ENCODE peak calls at places on chromosomes 13 and 19, in six cellular contexts. Q, P, Z, I, C and T are unnamed samples.

GRCh38 chr19:48993175-48994034 is at the start of the genes GYS1 and RUVBL2:
- DNase-seq in P (peak), C (peak), I (peak), Q (peak), Z (peak), T (peak)

GRCh38 chr13:57045816-57046691 is 94.7 kb upstream of the PRR20A start:
- DNase-seq in P (no peak), Z (no peak), C (no peak), Q (no peak), I (no peak), T (no peak)

GRCh38 chr19:55467236-55468053 is 2.9 kb upstream of the C19orf85 start:
- DNase-seq in Z (peak), P (peak), I (no peak), C (no peak), Q (peak), T (no peak)

GRCh38 chr13:52892925-52893324 is 44.5 kb upstream of the PCDH8 start:
- DNase-seq in I (no peak), P (no peak), Q (no peak), Z (peak), C (no peak), T (no peak)

GRCh38 chr19:3818479-3818878 is 32.3 kb upstream of the MATK start:
- DNase-seq in Q (no peak), Z (no peak), I (no peak), P (peak), C (no peak), T (no peak)

GRCh38 chr19:2609389-2610116 is 92.9 kb downstream of the GNG7 start:
- DNase-seq in Z (no peak), I (no peak), Q (no peak), C (no peak), P (no peak), T (no peak)

GRCh38 chr19:18649371-18650047 is 12.7 kb downstream of the KLHL26 start:
- DNase-seq in P (peak), I (no peak), C (no peak), Z (no peak), Q (peak), T (no peak)

GRCh38 chr13:20990910-20991525 is 70.4 kb downstream of the LATS2 start:
- DNase-seq in I (no peak), Z (no peak), C (no peak), P (no peak), Q (no peak), T (no peak)

GRCh38 chr13:48496796-48497195 is 36.1 kb downstream of the RCBTB2 start:
- DNase-seq in C (no peak), I (no peak), Q (no peak), P (no peak), Z (no peak), T (no peak)

GRCh38 chr19:54137913-54138776 is 583 bp downstream of the CNOT3 start:
- DNase-seq in I (no peak), C (no peak), P (no peak), Z (no peak), Q (peak), T (no peak)

GRCh38 chr19:38561053-38561606 is 56.6 kb downstream of the MAP4K1 start:
- DNase-seq in I (no peak), C (no peak), Q (no peak), Z (no peak), P (no peak), T (no peak)

GRCh38 chr13:111530137-111530536 is 209.7 kb downstream of the TEX29 start:
- DNase-seq in Q (no peak), Z (no peak), I (no peak), P (no peak), C (no peak), T (no peak)

GRCh38 chr13:106714271-106714670 is 146.3 kb upstream of the ARGLU1 start:
- DNase-seq in I (no peak), P (no peak), Q (no peak), C (no peak), Z (no peak), T (no peak)

GRCh38 chr13:37565425-37565824 is 33.1 kb downstream of the POSTN start:
- DNase-seq in I (no peak), Z (no peak), P (no peak), C (no peak), Q (no peak), T (no peak)

GRCh38 chr13:78603240-78603947 is at the start of gene POU4F1:
- DNase-seq in Z (no peak), I (peak), Q (no peak), C (no peak), P (no peak), T (peak)

GRCh38 chr19:34479396-34479795 is 2.2 kb upstream of the WTIP start:
- DNase-seq in I (no peak), C (no peak), P (no peak), Z (no peak), Q (no peak), T (no peak)

GRCh38 chr19:22600690-22601648 is 33.2 kb upstream of the ZNF492 start:
- DNase-seq in Q (no peak), I (no peak), Z (no peak), P (no peak), C (no peak), T (no peak)

GRCh38 chr19:50384685-50385535 is 763 bp downstream of the POLD1 start:
- DNase-seq in I (no peak), C (no peak), P (no peak), Z (no peak), Q (peak), T (no peak)

GRCh38 chr19:46069841-46070341 is 29.1 kb upstream of the IGFL4 start:
- DNase-seq in Z (no peak), P (no peak), I (no peak), C (peak), Q (no peak), T (no peak)

GRCh38 chr19:16051254-16052025 is 24.9 kb upstream of the TPM4 start:
- DNase-seq in P (no peak), I (no peak), Z (no peak), Q (no peak), C (no peak), T (no peak)

GRCh38 chr13:99704390-99704789 is 203.1 kb downstream of the TM9SF2 start:
- DNase-seq in C (no peak), P (no peak), Z (no peak), Q (no peak), I (no peak), T (peak)

GRCh38 chr13:53137777-53138176 is 109.2 kb downstream of the OLFM4 start:
- DNase-seq in C (peak), I (no peak), Q (no peak), P (no peak), Z (no peak), T (no peak)

GRCh38 chr13:60788156-60788829 is 391.3 kb downstream of the TDRD3 start:
- DNase-seq in I (no peak), Z (no peak), P (no peak), Q (no peak), C (no peak), T (no peak)

GRCh38 chr13:30916991-30917390 is 10.9 kb downstream of the MEDAG start:
- DNase-seq in Q (no peak), C (no peak), I (no peak), P (no peak), Z (no peak), T (no peak)

GRCh38 chr19:17281391-17282304 is at the start of gene ANKLE1:
- DNase-seq in I (no peak), P (no peak), Z (peak), Q (peak), C (no peak), T (no peak)

GRCh38 chr13:80341771-80342271 is 895 bp upstream of the SPRY2 start:
- DNase-seq in Z (no peak), I (peak), Q (peak), C (no peak), P (no peak), T (peak)